ENCODE peak calls at places on chromosomes 13 and 19, in ten cellular contexts. One of them, this sample, is unnamed.

GRCh38 chr13:99886706-99887105 is 84.9 kb downstream of the ZIC5 start:
- DNase-seq in effector memory CD4-positive, alpha-beta T cell: no peak
- DNase-seq in pancreas: no peak
- DNase-seq in fibroblast of mammary gland: peak
- DNase-seq in AG04450: no peak
- DNase-seq in GM23338: no peak
- DNase-seq in NB4: no peak
- DNase-seq in fibroblast of lung: no peak
- DNase-seq in stomach: no peak
- DNase-seq in cardiac muscle cell: no peak
- DNase-seq in this sample: no peak

GRCh38 chr13:46665243-46665629 is 112.3 kb downstream of the LRCH1 start:
- DNase-seq in NB4: no peak
- DNase-seq in AG04450: no peak
- DNase-seq in cardiac muscle cell: no peak
- DNase-seq in stomach: no peak
- DNase-seq in GM23338: no peak
- DNase-seq in pancreas: no peak
- DNase-seq in effector memory CD4-positive, alpha-beta T cell: no peak
- DNase-seq in fibroblast of mammary gland: no peak
- DNase-seq in fibroblast of lung: no peak
- DNase-seq in this sample: no peak

GRCh38 chr13:100662470-100663211 is 12.0 kb downstream of the TMTC4 start:
- DNase-seq in NB4: no peak
- DNase-seq in cardiac muscle cell: no peak
- DNase-seq in pancreas: no peak
- DNase-seq in fibroblast of lung: no peak
- DNase-seq in effector memory CD4-positive, alpha-beta T cell: no peak
- DNase-seq in GM23338: no peak
- DNase-seq in AG04450: no peak
- DNase-seq in stomach: no peak
- DNase-seq in fibroblast of mammary gland: no peak
- DNase-seq in this sample: no peak

GRCh38 chr13:47306991-47307390 is 410.1 kb upstream of the HTR2A start:
- DNase-seq in cardiac muscle cell: no peak
- DNase-seq in fibroblast of lung: peak
- DNase-seq in pancreas: no peak
- DNase-seq in NB4: no peak
- DNase-seq in stomach: no peak
- DNase-seq in GM23338: no peak
- DNase-seq in fibroblast of mammary gland: no peak
- DNase-seq in effector memory CD4-positive, alpha-beta T cell: no peak
- DNase-seq in AG04450: no peak
- DNase-seq in this sample: no peak

GRCh38 chr19:41226053-41226873 is 7.2 kb downstream of the AXL start:
- DNase-seq in GM23338: peak
- DNase-seq in pancreas: peak
- DNase-seq in AG04450: peak
- DNase-seq in stomach: peak
- DNase-seq in NB4: peak
- DNase-seq in effector memory CD4-positive, alpha-beta T cell: peak
- DNase-seq in cardiac muscle cell: peak
- DNase-seq in fibroblast of mammary gland: peak
- DNase-seq in fibroblast of lung: peak
- DNase-seq in this sample: peak

GRCh38 chr19:33440682-33441081 is 67.2 kb downstream of the CEBPG start:
- DNase-seq in effector memory CD4-positive, alpha-beta T cell: no peak
- DNase-seq in AG04450: no peak
- DNase-seq in GM23338: no peak
- DNase-seq in fibroblast of lung: no peak
- DNase-seq in pancreas: peak
- DNase-seq in fibroblast of mammary gland: no peak
- DNase-seq in stomach: no peak
- DNase-seq in NB4: no peak
- DNase-seq in cardiac muscle cell: no peak
- DNase-seq in this sample: no peak

GRCh38 chr13:114110091-114110829 is 22.2 kb downstream of the RASA3 start:
- DNase-seq in AG04450: no peak
- DNase-seq in effector memory CD4-positive, alpha-beta T cell: peak
- DNase-seq in pancreas: peak
- DNase-seq in fibroblast of mammary gland: peak
- DNase-seq in stomach: peak
- DNase-seq in fibroblast of lung: no peak
- DNase-seq in cardiac muscle cell: no peak
- DNase-seq in GM23338: peak
- DNase-seq in NB4: peak
- DNase-seq in this sample: no peak

GRCh38 chr19:24099829-24100228 is 12.8 kb downstream of the ZNF254 start:
- DNase-seq in fibroblast of mammary gland: no peak
- DNase-seq in AG04450: no peak
- DNase-seq in cardiac muscle cell: no peak
- DNase-seq in stomach: no peak
- DNase-seq in pancreas: no peak
- DNase-seq in GM23338: no peak
- DNase-seq in effector memory CD4-positive, alpha-beta T cell: no peak
- DNase-seq in NB4: no peak
- DNase-seq in fibroblast of lung: no peak
- DNase-seq in this sample: no peak

GRCh38 chr19:45878043-45878794 is 7.7 kb downstream of the IRF2BP1 start:
- DNase-seq in AG04450: no peak
- DNase-seq in cardiac muscle cell: no peak
- DNase-seq in fibroblast of lung: no peak
- DNase-seq in effector memory CD4-positive, alpha-beta T cell: no peak
- DNase-seq in fibroblast of mammary gland: no peak
- DNase-seq in pancreas: peak
- DNase-seq in NB4: no peak
- DNase-seq in stomach: peak
- DNase-seq in GM23338: no peak
- DNase-seq in this sample: no peak

GRCh38 chr13:61144834-61145593 is 270.6 kb downstream of the PCDH20 start:
- DNase-seq in fibroblast of lung: no peak
- DNase-seq in effector memory CD4-positive, alpha-beta T cell: no peak
- DNase-seq in fibroblast of mammary gland: no peak
- DNase-seq in stomach: no peak
- DNase-seq in GM23338: no peak
- DNase-seq in AG04450: no peak
- DNase-seq in cardiac muscle cell: no peak
- DNase-seq in pancreas: peak
- DNase-seq in NB4: no peak
- DNase-seq in this sample: no peak

GRCh38 chr19:35315883-35316282 is 13.1 kb upstream of the CD22 start:
- DNase-seq in GM23338: no peak
- DNase-seq in pancreas: no peak
- DNase-seq in AG04450: no peak
- DNase-seq in effector memory CD4-positive, alpha-beta T cell: no peak
- DNase-seq in NB4: no peak
- DNase-seq in fibroblast of lung: no peak
- DNase-seq in cardiac muscle cell: no peak
- DNase-seq in stomach: no peak
- DNase-seq in fibroblast of mammary gland: no peak
- DNase-seq in this sample: no peak

GRCh38 chr19:36377541-36378178 is 1.3 kb downstream of the ZFP14 start:
- DNase-seq in pancreas: no peak
- DNase-seq in fibroblast of lung: no peak
- DNase-seq in GM23338: no peak
- DNase-seq in effector memory CD4-positive, alpha-beta T cell: no peak
- DNase-seq in fibroblast of mammary gland: no peak
- DNase-seq in cardiac muscle cell: no peak
- DNase-seq in NB4: no peak
- DNase-seq in AG04450: no peak
- DNase-seq in stomach: no peak
- DNase-seq in this sample: no peak

GRCh38 chr19:13208131-13208963 is 58.1 kb downstream of the IER2 start:
- DNase-seq in GM23338: no peak
- DNase-seq in stomach: peak
- DNase-seq in NB4: peak
- DNase-seq in AG04450: peak
- DNase-seq in pancreas: no peak
- DNase-seq in effector memory CD4-positive, alpha-beta T cell: peak
- DNase-seq in fibroblast of mammary gland: peak
- DNase-seq in cardiac muscle cell: peak
- DNase-seq in fibroblast of lung: peak
- DNase-seq in this sample: peak

GRCh38 chr13:109271991-109272454 is 514.4 kb downstream of the IRS2 start:
- DNase-seq in NB4: no peak
- DNase-seq in effector memory CD4-positive, alpha-beta T cell: no peak
- DNase-seq in stomach: no peak
- DNase-seq in cardiac muscle cell: no peak
- DNase-seq in fibroblast of lung: peak
- DNase-seq in GM23338: no peak
- DNase-seq in AG04450: no peak
- DNase-seq in pancreas: no peak
- DNase-seq in fibroblast of mammary gland: peak
- DNase-seq in this sample: no peak
- H3K4me3 ChIP-seq in NB4: no peak
- H3K4me3 ChIP-seq in effector memory CD4-positive, alpha-beta T cell: no peak
- H3K4me3 ChIP-seq in stomach: no peak
- H3K4me3 ChIP-seq in cardiac muscle cell: no peak
- H3K4me3 ChIP-seq in fibroblast of lung: no peak
- H3K4me3 ChIP-seq in GM23338: no peak
- H3K4me3 ChIP-seq in AG04450: no peak
- H3K4me3 ChIP-seq in pancreas: no peak
- H3K4me3 ChIP-seq in fibroblast of mammary gland: peak
- H3K4me3 ChIP-seq in this sample: peak

DNA sequence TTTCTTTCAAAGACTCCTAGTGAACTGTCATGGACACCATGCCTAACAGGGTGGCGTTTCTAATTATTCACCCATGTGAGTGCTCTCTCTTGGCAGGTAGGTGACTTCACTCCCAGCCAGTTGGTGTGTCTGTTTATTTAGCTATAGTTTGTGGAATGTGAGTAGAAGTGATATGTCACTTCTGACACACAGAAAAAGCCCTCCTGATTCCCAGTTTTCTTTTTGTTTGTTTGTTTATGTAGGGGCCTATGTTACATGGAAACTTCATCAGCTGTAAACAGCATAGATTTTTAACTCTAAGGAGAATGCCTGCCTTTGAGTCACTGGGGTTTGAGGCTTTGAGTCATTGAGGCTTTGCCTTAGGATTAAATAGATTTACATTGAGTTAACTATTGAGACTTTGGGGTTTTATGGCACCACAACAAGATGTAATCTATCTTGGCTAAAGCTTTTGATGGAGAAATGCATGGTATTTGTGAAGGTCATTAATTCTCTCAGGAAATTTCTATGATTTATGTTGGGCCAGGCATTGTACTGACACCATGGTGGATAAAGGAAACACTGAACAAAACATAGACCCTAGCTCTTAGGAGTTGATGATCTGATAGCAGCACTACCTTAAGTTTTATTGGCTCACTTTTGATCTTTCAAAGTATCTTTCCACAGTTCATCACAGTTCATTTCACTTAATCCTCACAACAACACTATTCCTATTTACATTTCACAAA is 45.3 kb downstream of the UFM1 start:
- DNase-seq in GM23338: no peak
- DNase-seq in AG04450: no peak
- DNase-seq in effector memory CD4-positive, alpha-beta T cell: no peak
- DNase-seq in pancreas: no peak
- DNase-seq in NB4: no peak
- DNase-seq in fibroblast of lung: no peak
- DNase-seq in stomach: no peak
- DNase-seq in cardiac muscle cell: no peak
- DNase-seq in fibroblast of mammary gland: peak
- DNase-seq in this sample: no peak
- H3K4me3 ChIP-seq in GM23338: no peak
- H3K4me3 ChIP-seq in AG04450: no peak
- H3K4me3 ChIP-seq in effector memory CD4-positive, alpha-beta T cell: no peak
- H3K4me3 ChIP-seq in pancreas: no peak
- H3K4me3 ChIP-seq in NB4: no peak
- H3K4me3 ChIP-seq in fibroblast of lung: no peak
- H3K4me3 ChIP-seq in stomach: no peak
- H3K4me3 ChIP-seq in cardiac muscle cell: no peak
- H3K4me3 ChIP-seq in fibroblast of mammary gland: no peak
- H3K4me3 ChIP-seq in this sample: no peak

GRCh38 chr19:6767357-6768235 is at the start of gene SH2D3A:
- DNase-seq in GM23338: peak
- DNase-seq in fibroblast of mammary gland: no peak
- DNase-seq in effector memory CD4-positive, alpha-beta T cell: peak
- DNase-seq in NB4: peak
- DNase-seq in stomach: peak
- DNase-seq in pancreas: peak
- DNase-seq in AG04450: no peak
- DNase-seq in fibroblast of lung: peak
- DNase-seq in cardiac muscle cell: peak
- DNase-seq in this sample: no peak

GRCh38 chr19:6765738-6766356 is 1.4 kb downstream of the SH2D3A start:
- DNase-seq in stomach: peak
- DNase-seq in fibroblast of lung: no peak
- DNase-seq in cardiac muscle cell: no peak
- DNase-seq in GM23338: peak
- DNase-seq in NB4: no peak
- DNase-seq in pancreas: peak
- DNase-seq in AG04450: no peak
- DNase-seq in effector memory CD4-positive, alpha-beta T cell: no peak
- DNase-seq in fibroblast of mammary gland: no peak
- DNase-seq in this sample: no peak

GRCh38 chr19:6768236-6768785 is 1.1 kb upstream of the SH2D3A start:
- DNase-seq in GM23338: no peak
- DNase-seq in stomach: no peak
- DNase-seq in NB4: no peak
- DNase-seq in fibroblast of mammary gland: no peak
- DNase-seq in effector memory CD4-positive, alpha-beta T cell: no peak
- DNase-seq in AG04450: no peak
- DNase-seq in pancreas: no peak
- DNase-seq in cardiac muscle cell: no peak
- DNase-seq in fibroblast of lung: no peak
- DNase-seq in this sample: no peak

GRCh38 chr19:6766357-6767080 is 716 bp downstream of the SH2D3A start:
- DNase-seq in stomach: no peak
- DNase-seq in fibroblast of mammary gland: no peak
- DNase-seq in NB4: no peak
- DNase-seq in AG04450: no peak
- DNase-seq in effector memory CD4-positive, alpha-beta T cell: no peak
- DNase-seq in GM23338: no peak
- DNase-seq in fibroblast of lung: no peak
- DNase-seq in pancreas: no peak
- DNase-seq in cardiac muscle cell: no peak
- DNase-seq in this sample: no peak

DNA sequence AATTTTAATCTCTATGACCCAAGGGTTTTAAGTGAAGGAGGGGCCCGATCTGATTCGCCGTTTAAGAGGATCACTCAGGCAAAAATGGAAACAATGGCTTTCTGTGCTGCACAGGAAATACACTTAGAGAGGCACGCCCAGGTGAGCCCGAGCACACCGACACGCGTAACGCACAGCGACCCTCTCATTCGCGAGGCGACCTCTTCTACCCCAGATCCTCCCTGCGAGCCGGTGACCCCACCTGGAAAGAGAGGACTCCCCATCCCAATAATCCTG is 216 bp downstream of the SH2D3A start:
- DNase-seq in GM23338: peak
- DNase-seq in cardiac muscle cell: no peak
- DNase-seq in fibroblast of lung: no peak
- DNase-seq in AG04450: no peak
- DNase-seq in effector memory CD4-positive, alpha-beta T cell: no peak
- DNase-seq in NB4: no peak
- DNase-seq in fibroblast of mammary gland: no peak
- DNase-seq in pancreas: no peak
- DNase-seq in stomach: no peak
- DNase-seq in this sample: no peak
- H3K4me3 ChIP-seq in GM23338: peak
- H3K4me3 ChIP-seq in cardiac muscle cell: peak
- H3K4me3 ChIP-seq in fibroblast of lung: no peak
- H3K4me3 ChIP-seq in AG04450: peak
- H3K4me3 ChIP-seq in effector memory CD4-positive, alpha-beta T cell: peak
- H3K4me3 ChIP-seq in NB4: no peak
- H3K4me3 ChIP-seq in fibroblast of mammary gland: no peak
- H3K4me3 ChIP-seq in pancreas: peak
- H3K4me3 ChIP-seq in stomach: peak
- H3K4me3 ChIP-seq in this sample: peak

GRCh38 chr13:20873348-20873747 is 29.2 kb downstream of the XPO4 start:
- DNase-seq in fibroblast of mammary gland: peak
- DNase-seq in effector memory CD4-positive, alpha-beta T cell: no peak
- DNase-seq in AG04450: no peak
- DNase-seq in GM23338: no peak
- DNase-seq in NB4: no peak
- DNase-seq in stomach: no peak
- DNase-seq in pancreas: no peak
- DNase-seq in fibroblast of lung: peak
- DNase-seq in cardiac muscle cell: peak
- DNase-seq in this sample: no peak
- H3K4me3 ChIP-seq in fibroblast of mammary gland: no peak
- H3K4me3 ChIP-seq in effector memory CD4-positive, alpha-beta T cell: no peak
- H3K4me3 ChIP-seq in AG04450: no peak
- H3K4me3 ChIP-seq in GM23338: no peak
- H3K4me3 ChIP-seq in NB4: no peak
- H3K4me3 ChIP-seq in stomach: no peak
- H3K4me3 ChIP-seq in pancreas: no peak
- H3K4me3 ChIP-seq in fibroblast of lung: no peak
- H3K4me3 ChIP-seq in cardiac muscle cell: no peak
- H3K4me3 ChIP-seq in this sample: no peak

This sample was measured in skeletal muscle cell.